ENCODE peak calls at places on chromosomes 2 and 18, in six cellular contexts. One of them, this sample, is unnamed.

GRCh38 chr18:49597152-49597551 is 35.3 kb downstream of the LIPG start:
- DNase-seq in cardiac fibroblast: no peak
- DNase-seq in neural crest cell: no peak
- DNase-seq in GM06990: no peak
- DNase-seq in amygdala: peak
- DNase-seq in NCI-H446: no peak
- DNase-seq in this sample: no peak

GRCh38 chr2:147025611-147026010 is 819.2 kb upstream of the ACVR2A start:
- DNase-seq in GM06990: no peak
- DNase-seq in neural crest cell: no peak
- DNase-seq in cardiac fibroblast: peak
- DNase-seq in amygdala: no peak
- DNase-seq in NCI-H446: no peak
- DNase-seq in this sample: no peak

GRCh38 chr2:134284119-134284670 is 30.3 kb downstream of the MGAT5 start:
- DNase-seq in GM06990: no peak
- DNase-seq in NCI-H446: no peak
- DNase-seq in cardiac fibroblast: no peak
- DNase-seq in neural crest cell: no peak
- DNase-seq in amygdala: no peak
- DNase-seq in this sample: no peak

GRCh38 chr2:119864318-119864717 is 104.6 kb downstream of the PTPN4 start:
- DNase-seq in amygdala: no peak
- DNase-seq in neural crest cell: no peak
- DNase-seq in cardiac fibroblast: no peak
- DNase-seq in GM06990: no peak
- DNase-seq in NCI-H446: no peak
- DNase-seq in this sample: no peak

GRCh38 chr2:178229927-178230326 is 35.6 kb downstream of the OSBPL6 start:
- DNase-seq in neural crest cell: no peak
- DNase-seq in cardiac fibroblast: no peak
- DNase-seq in NCI-H446: no peak
- DNase-seq in amygdala: no peak
- DNase-seq in GM06990: no peak
- DNase-seq in this sample: no peak

GRCh38 chr2:38123862-38124261 is 47.9 kb upstream of the CYP1B1 start:
- DNase-seq in amygdala: no peak
- DNase-seq in cardiac fibroblast: no peak
- DNase-seq in NCI-H446: no peak
- DNase-seq in GM06990: no peak
- DNase-seq in neural crest cell: no peak
- DNase-seq in this sample: no peak

GRCh38 chr2:44103643-44104038 is 65.0 kb upstream of the PPM1B start:
- DNase-seq in GM06990: no peak
- DNase-seq in amygdala: no peak
- DNase-seq in cardiac fibroblast: no peak
- DNase-seq in neural crest cell: no peak
- DNase-seq in NCI-H446: no peak
- DNase-seq in this sample: no peak

GRCh38 chr2:24855703-24856102 is 62.5 kb downstream of the CENPO start:
- DNase-seq in cardiac fibroblast: peak
- DNase-seq in NCI-H446: peak
- DNase-seq in neural crest cell: no peak
- DNase-seq in amygdala: no peak
- DNase-seq in GM06990: no peak
- DNase-seq in this sample: no peak

GRCh38 chr2:150222317-150222716 is 265.1 kb downstream of the RND3 start:
- DNase-seq in NCI-H446: no peak
- DNase-seq in cardiac fibroblast: no peak
- DNase-seq in neural crest cell: no peak
- DNase-seq in amygdala: no peak
- DNase-seq in GM06990: no peak
- DNase-seq in this sample: no peak

GRCh38 chr2:157256621-157257020 is 884 bp upstream of the GALNT5 start:
- DNase-seq in neural crest cell: no peak
- DNase-seq in cardiac fibroblast: no peak
- DNase-seq in GM06990: peak
- DNase-seq in amygdala: no peak
- DNase-seq in NCI-H446: no peak
- DNase-seq in this sample: no peak

GRCh38 chr2:175478369-175478768 is 296.9 kb upstream of the ATP5MC3 start:
- DNase-seq in cardiac fibroblast: no peak
- DNase-seq in amygdala: no peak
- DNase-seq in GM06990: no peak
- DNase-seq in neural crest cell: no peak
- DNase-seq in NCI-H446: no peak
- DNase-seq in this sample: no peak

GRCh38 chr18:48136051-48136543 is 205.6 kb upstream of the SMAD2 start:
- DNase-seq in NCI-H446: no peak
- DNase-seq in neural crest cell: no peak
- DNase-seq in GM06990: no peak
- DNase-seq in amygdala: no peak
- DNase-seq in cardiac fibroblast: no peak
- DNase-seq in this sample: peak

GRCh38 chr2:195318440-195319111 is 338.4 kb upstream of the SLC39A10 start:
- DNase-seq in amygdala: no peak
- DNase-seq in GM06990: no peak
- DNase-seq in NCI-H446: peak
- DNase-seq in neural crest cell: peak
- DNase-seq in cardiac fibroblast: peak
- DNase-seq in this sample: no peak

GRCh38 chr18:49249523-49249922 is 210.9 kb downstream of the DYM start:
- DNase-seq in cardiac fibroblast: peak
- DNase-seq in GM06990: no peak
- DNase-seq in NCI-H446: no peak
- DNase-seq in neural crest cell: no peak
- DNase-seq in amygdala: no peak
- DNase-seq in this sample: no peak

GRCh38 chr2:142756430-142756829 is 121.0 kb upstream of the KYNU start:
- DNase-seq in GM06990: no peak
- DNase-seq in cardiac fibroblast: peak
- DNase-seq in neural crest cell: no peak
- DNase-seq in NCI-H446: no peak
- DNase-seq in amygdala: no peak
- DNase-seq in this sample: no peak

GRCh38 chr2:63124209-63124608 is 73.6 kb downstream of the OTX1 start:
- DNase-seq in GM06990: peak
- DNase-seq in cardiac fibroblast: no peak
- DNase-seq in amygdala: no peak
- DNase-seq in neural crest cell: no peak
- DNase-seq in NCI-H446: no peak
- DNase-seq in this sample: no peak

GRCh38 chr18:76668546-76668945 is 153.8 kb upstream of the ZNF236 start:
- DNase-seq in neural crest cell: no peak
- DNase-seq in GM06990: no peak
- DNase-seq in NCI-H446: no peak
- DNase-seq in cardiac fibroblast: no peak
- DNase-seq in amygdala: no peak
- DNase-seq in this sample: no peak

GRCh38 chr2:186129767-186130581 is 356.1 kb upstream of the ZC3H15 start:
- DNase-seq in NCI-H446: peak
- DNase-seq in cardiac fibroblast: peak
- DNase-seq in neural crest cell: no peak
- DNase-seq in GM06990: no peak
- DNase-seq in amygdala: no peak
- DNase-seq in this sample: no peak

GRCh38 chr2:23363831-23364230 is 21.1 kb upstream of the KLHL29 start:
- DNase-seq in amygdala: no peak
- DNase-seq in NCI-H446: no peak
- DNase-seq in cardiac fibroblast: no peak
- DNase-seq in GM06990: no peak
- DNase-seq in neural crest cell: peak
- DNase-seq in this sample: no peak

GRCh38 chr2:42095923-42096408 is 48.1 kb downstream of the PKDCC start:
- DNase-seq in neural crest cell: peak
- DNase-seq in GM06990: no peak
- DNase-seq in cardiac fibroblast: peak
- DNase-seq in amygdala: peak
- DNase-seq in NCI-H446: peak
- DNase-seq in this sample: peak

GRCh38 chr18:59837586-59837985 is 62.2 kb upstream of the PMAIP1 start:
- DNase-seq in amygdala: no peak
- DNase-seq in NCI-H446: peak
- DNase-seq in neural crest cell: peak
- DNase-seq in cardiac fibroblast: peak
- DNase-seq in GM06990: peak
- DNase-seq in this sample: peak

GRCh38 chr2:165582863-165583506 is 113.5 kb downstream of the CSRNP3 start:
- DNase-seq in cardiac fibroblast: no peak
- DNase-seq in NCI-H446: peak
- DNase-seq in neural crest cell: no peak
- DNase-seq in amygdala: peak
- DNase-seq in GM06990: no peak
- DNase-seq in this sample: no peak

GRCh38 chr2:215626063-215626462 is 190.2 kb upstream of the FN1 start:
- DNase-seq in neural crest cell: no peak
- DNase-seq in NCI-H446: no peak
- DNase-seq in GM06990: no peak
- DNase-seq in amygdala: no peak
- DNase-seq in cardiac fibroblast: no peak
- DNase-seq in this sample: no peak

GRCh38 chr2:36294290-36294689 is 61.3 kb upstream of the CRIM1 start:
- DNase-seq in NCI-H446: no peak
- DNase-seq in cardiac fibroblast: no peak
- DNase-seq in neural crest cell: no peak
- DNase-seq in amygdala: no peak
- DNase-seq in GM06990: no peak
- DNase-seq in this sample: no peak

GRCh38 chr2:120346667-120347358 is 877 bp downstream of the INHBB start:
- DNase-seq in NCI-H446: no peak
- DNase-seq in amygdala: no peak
- DNase-seq in neural crest cell: peak
- DNase-seq in cardiac fibroblast: peak
- DNase-seq in GM06990: no peak
- DNase-seq in this sample: no peak

GRCh38 chr2:241061275-241061674 is 40.8 kb downstream of the MTERF4 start:
- DNase-seq in neural crest cell: no peak
- DNase-seq in NCI-H446: no peak
- DNase-seq in GM06990: no peak
- DNase-seq in amygdala: no peak
- DNase-seq in cardiac fibroblast: peak
- DNase-seq in this sample: no peak

GRCh38 chr2:192544371-192544955 is 349.7 kb upstream of the TMEFF2 start:
- DNase-seq in amygdala: no peak
- DNase-seq in neural crest cell: no peak
- DNase-seq in NCI-H446: no peak
- DNase-seq in GM06990: no peak
- DNase-seq in cardiac fibroblast: peak
- DNase-seq in this sample: no peak

GRCh38 chr2:240655931-240656886 is 26.5 kb downstream of the AQP12B start:
- DNase-seq in GM06990: no peak
- DNase-seq in NCI-H446: no peak
- DNase-seq in cardiac fibroblast: peak
- DNase-seq in amygdala: no peak
- DNase-seq in neural crest cell: no peak
- DNase-seq in this sample: no peak

GRCh38 chr2:232088771-232089170 is 127.3 kb downstream of the DIS3L2 start:
- DNase-seq in cardiac fibroblast: no peak
- DNase-seq in GM06990: no peak
- DNase-seq in neural crest cell: no peak
- DNase-seq in amygdala: no peak
- DNase-seq in NCI-H446: peak
- DNase-seq in this sample: no peak

GRCh38 chr2:195837987-195838386 is 181.0 kb downstream of the SLC39A10 start:
- DNase-seq in amygdala: no peak
- DNase-seq in GM06990: no peak
- DNase-seq in neural crest cell: no peak
- DNase-seq in NCI-H446: no peak
- DNase-seq in cardiac fibroblast: peak
- DNase-seq in this sample: no peak

GRCh38 chr2:184154438-184154837 is 443.9 kb upstream of the ZNF804A start:
- DNase-seq in NCI-H446: no peak
- DNase-seq in GM06990: no peak
- DNase-seq in neural crest cell: no peak
- DNase-seq in cardiac fibroblast: peak
- DNase-seq in amygdala: no peak
- DNase-seq in this sample: no peak

This sample was measured in activated effector memory CD4-positive, alpha-beta T cell treated with anti-CD3 and anti-CD28 coated beads, Interleukin-2, amount 50 U/mL, for 16 hours.